ENCODE peak calls at places on chromosome 17, in ten cellular contexts. F is A549, N is IMR-90, E is neural progenitor cell, P is mammary epithelial cell, Z is GM23338, M is fibroblast of lung, A is HepG2, Y is keratinocyte, L is H1. B is an unnamed sample.

GRCh38 chr17:82862191-82862590 is 22.4 kb upstream of the ZNF750 start:
- DNase-seq in M (no peak), E (no peak), N (no peak), Y (no peak), Z (no peak), A (no peak), L (no peak), F (no peak), P (no peak), B (no peak)

GRCh38 chr17:4304417-4305027 is 40.7 kb upstream of the ANKFY1 start:
- DNase-seq in L (no peak), M (no peak), F (peak), P (peak), Z (peak), Y (no peak), E (peak), N (peak), A (peak), B (peak)

GRCh38 chr17:66281671-66282369 is 20.6 kb upstream of the PRKCA start:
- DNase-seq in Z (no peak), P (no peak), M (peak), F (peak), E (no peak), N (no peak), L (no peak), Y (no peak), A (no peak), B (no peak)

GRCh38 chr17:48804936-48805411 is 12.1 kb downstream of the TTLL6 start:
- DNase-seq in L (peak), M (peak), P (peak), A (peak), F (peak), Y (no peak), N (peak), E (peak), Z (peak), B (peak)

GRCh38 chr17:38605852-38606645 is at the start of gene SRCIN1:
- DNase-seq in M (peak), A (peak), P (peak), N (peak), L (no peak), Y (no peak), Z (peak), E (peak), F (peak), B (peak)

GRCh38 chr17:28725166-28725659 is 820 bp downstream of the TLCD1 start:
- DNase-seq in F (peak), M (peak), P (no peak), Y (no peak), N (peak), L (no peak), A (peak), E (no peak), Z (peak), B (peak)

GRCh38 chr17:82859431-82860403 is 19.9 kb upstream of the ZNF750 start:
- DNase-seq in N (peak), P (no peak), E (peak), M (peak), Z (no peak), L (no peak), A (peak), Y (no peak), F (peak), B (peak)

GRCh38 chr17:73748521-73748920 is 104.3 kb upstream of the SDK2 start:
- DNase-seq in M (no peak), N (no peak), P (no peak), Y (no peak), Z (no peak), E (no peak), L (no peak), A (no peak), F (no peak), B (no peak)

GRCh38 chr17:4580291-4580690 is 4.0 kb upstream of the SMTNL2 start:
- DNase-seq in Y (no peak), L (no peak), N (no peak), Z (no peak), P (no peak), A (no peak), E (no peak), F (no peak), M (no peak), B (no peak)

GRCh38 chr17:2111691-2112090 is 56.8 kb downstream of the HIC1 start:
- DNase-seq in Z (no peak), A (no peak), Y (no peak), E (no peak), F (no peak), P (no peak), N (peak), L (no peak), M (peak), B (no peak)

GRCh38 chr17:28193241-28193640 is 125.8 kb upstream of the TMEM97 start:
- DNase-seq in Z (no peak), M (no peak), F (no peak), E (no peak), L (no peak), N (no peak), Y (no peak), P (no peak), A (no peak), B (no peak)

GRCh38 chr17:75059369-75060345 is 12.6 kb downstream of the KCTD2 start:
- DNase-seq in P (no peak), F (peak), L (no peak), E (no peak), N (peak), A (peak), Y (no peak), Z (peak), M (peak), B (peak)

GRCh38 chr17:888998-889401 is 90.6 kb downstream of the NXN start:
- DNase-seq in M (peak), A (no peak), N (no peak), E (no peak), Z (no peak), P (no peak), Y (no peak), F (no peak), L (no peak), B (peak)

GRCh38 chr17:80012751-80013741 is 22.6 kb downstream of the TBC1D16 start:
- DNase-seq in A (no peak), N (no peak), P (no peak), M (no peak), E (peak), Z (no peak), L (no peak), F (no peak), Y (no peak), B (no peak)

GRCh38 chr17:38731526-38732294 is 1.6 kb downstream of the CISD3 start:
- DNase-seq in L (no peak), Y (no peak), N (no peak), P (no peak), M (no peak), E (no peak), F (no peak), Z (no peak), A (no peak), B (no peak)

GRCh38 chr17:48578616-48579560 is 738 bp upstream of the HOXB4 start:
- DNase-seq in F (no peak), Y (no peak), L (no peak), Z (no peak), A (no peak), P (peak), N (peak), M (peak), E (no peak), B (no peak)

GRCh38 chr17:2084129-2084765 is 29.3 kb downstream of the HIC1 start:
- DNase-seq in M (peak), L (no peak), Y (no peak), E (no peak), F (peak), Z (no peak), A (no peak), P (peak), N (peak), B (no peak)

GRCh38 chr17:6555331-6556120 is 829 bp downstream of the PITPNM3 start:
- DNase-seq in Y (peak), Z (peak), L (no peak), A (no peak), N (peak), M (peak), P (peak), E (peak), F (no peak), B (no peak)

GRCh38 chr17:63538693-63539595 is 11.3 kb upstream of the DCAF7 start:
- DNase-seq in N (no peak), A (no peak), F (no peak), E (no peak), M (no peak), Z (no peak), L (no peak), Y (no peak), P (no peak), B (no peak)

GRCh38 chr17:42849451-42850157 is 1.4 kb upstream of the AOC3 start:
- DNase-seq in L (no peak), A (no peak), E (no peak), P (no peak), N (no peak), Z (no peak), F (no peak), Y (no peak), M (no peak), B (no peak)

GRCh38 chr17:12613566-12613965 is 52.1 kb upstream of the MYOCD start:
- DNase-seq in A (no peak), Y (no peak), E (no peak), M (peak), N (peak), Z (peak), L (no peak), F (peak), P (no peak), B (no peak)

GRCh38 chr17:72462396-72462795 is 341.6 kb downstream of the SOX9 start:
- DNase-seq in Z (no peak), E (no peak), M (peak), A (no peak), P (no peak), F (no peak), L (no peak), N (no peak), Y (no peak), B (no peak)

GRCh38 chr17:27490391-27490790 is 34.1 kb downstream of the KSR1 start:
- DNase-seq in N (no peak), Y (no peak), Z (no peak), P (no peak), L (no peak), E (no peak), A (no peak), F (no peak), M (no peak), B (no peak)

GRCh38 chr17:34241062-34241461 is 14.0 kb upstream of the CCL2 start:
- DNase-seq in M (peak), P (no peak), N (peak), A (no peak), L (no peak), Z (no peak), E (no peak), Y (no peak), F (no peak), B (no peak)

GRCh38 chr17:16931318-16932060 is 40.4 kb downstream of the TNFRSF13B start:
- DNase-seq in F (no peak), P (no peak), L (no peak), A (no peak), N (no peak), E (no peak), Z (no peak), M (no peak), Y (no peak), B (no peak)

GRCh38 chr17:66750756-66751543 is 84.0 kb upstream of the CACNG5 start:
- DNase-seq in E (peak), F (no peak), Z (no peak), M (no peak), P (no peak), N (no peak), Y (no peak), A (no peak), L (no peak), B (no peak)

GRCh38 chr17:80504671-80505413 is 28.4 kb upstream of the NPTX1 start:
- DNase-seq in L (no peak), A (no peak), F (peak), E (no peak), M (peak), Y (no peak), N (peak), Z (no peak), P (no peak), B (peak)

GRCh38 chr17:19753049-19753444 is 4.9 kb upstream of the ALDH3A1 start:
- DNase-seq in Z (no peak), M (peak), A (no peak), P (peak), Y (peak), E (no peak), N (peak), L (no peak), F (peak), B (no peak)

GRCh38 chr17:1077536-1078061 is 80.7 kb downstream of the TIMM22 start:
- DNase-seq in P (no peak), Y (no peak), F (no peak), A (no peak), M (no peak), L (no peak), N (no peak), Z (no peak), E (no peak), B (no peak)

GRCh38 chr17:41707803-41708669 is 4.1 kb upstream of the GAST start:
- DNase-seq in P (no peak), A (no peak), Y (no peak), Z (peak), N (no peak), F (no peak), E (no peak), M (no peak), L (no peak), B (no peak)

GRCh38 chr17:50785942-50786570 is 18.7 kb upstream of the ANKRD40CL start:
- DNase-seq in F (no peak), Y (no peak), L (no peak), N (peak), E (no peak), M (peak), A (no peak), P (peak), Z (no peak), B (no peak)

GRCh38 chr17:6473128-6473767 is 29.0 kb downstream of the PIMREG start:
- DNase-seq in P (peak), N (peak), L (no peak), Y (no peak), E (peak), M (peak), F (peak), Z (peak), A (peak), B (peak)

GRCh38 chr17:55758171-55758570 is 7.3 kb downstream of the PCTP start:
- DNase-seq in M (no peak), Y (no peak), F (no peak), P (no peak), A (no peak), E (no peak), Z (no peak), L (no peak), N (no peak), B (no peak)
- H3K4me2 ChIP-seq in M (no peak), Y (no peak), F (no peak), P (no peak), A (no peak), E (no peak), Z (no peak), L (no peak), N (no peak), B (no peak)

GRCh38 chr17:9472541-9472940 is 103.1 kb downstream of the STX8 start:
- DNase-seq in E (no peak), Z (no peak), A (no peak), N (peak), P (no peak), Y (no peak), L (no peak), M (peak), F (no peak), B (no peak)
- H3K4me2 ChIP-seq in E (no peak), Z (no peak), A (no peak), N (no peak), P (no peak), Y (no peak), L (no peak), M (no peak), F (no peak), B (no peak)

DNA sequence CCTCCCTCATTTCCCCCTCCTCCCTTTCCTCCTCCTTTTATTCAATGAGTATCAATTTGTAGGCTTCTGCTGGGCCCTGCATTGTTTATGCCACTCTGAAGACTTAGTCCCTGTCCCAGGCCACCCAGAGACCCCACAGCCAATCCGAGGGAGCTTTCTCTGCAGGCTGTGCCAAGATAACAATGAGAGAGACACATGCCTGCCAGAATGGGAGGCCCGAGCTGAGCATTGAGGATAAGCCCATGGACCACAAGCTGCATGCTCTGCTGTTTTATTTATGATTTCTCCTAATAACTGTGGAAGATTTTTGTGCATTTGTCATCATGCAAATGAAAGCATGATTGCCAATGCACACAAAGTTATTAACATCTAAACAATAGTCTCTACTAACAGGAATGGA is 3.0 kb downstream of the RCVRN start:
- DNase-seq in A (no peak), E (peak), L (no peak), Y (no peak), M (no peak), Z (no peak), N (peak), F (no peak), P (no peak), B (no peak)
- H3K4me2 ChIP-seq in A (no peak), E (no peak), L (no peak), Y (no peak), M (no peak), Z (no peak), N (no peak), F (no peak), P (no peak), B (no peak)

GRCh38 chr17:40177275-40177874 is at the start of gene RAPGEFL1:
- DNase-seq in M (peak), F (no peak), P (peak), E (peak), L (no peak), Z (peak), A (no peak), N (peak), Y (no peak), B (no peak)
- H3K4me2 ChIP-seq in M (peak), F (peak), P (peak), E (peak), L (peak), Z (peak), A (no peak), N (peak), Y (peak), B (peak)

GRCh38 chr17:76967762-76968161 is 99.6 kb downstream of the MGAT5B start:
- DNase-seq in P (no peak), L (no peak), E (no peak), F (no peak), M (no peak), Z (no peak), A (no peak), Y (no peak), N (no peak), B (no peak)
- H3K4me2 ChIP-seq in P (no peak), L (no peak), E (no peak), F (no peak), M (no peak), Z (peak), A (no peak), Y (no peak), N (no peak), B (peak)

GRCh38 chr17:68760141-68760475 is 158.9 kb upstream of the FAM20A start:
- DNase-seq in L (no peak), A (no peak), N (no peak), E (no peak), Z (no peak), Y (no peak), F (no peak), P (no peak), M (no peak), B (no peak)
- H3K4me2 ChIP-seq in L (no peak), A (peak), N (no peak), E (no peak), Z (no peak), Y (no peak), F (peak), P (no peak), M (no peak), B (peak)

GRCh38 chr17:8365143-8365542 is 11.4 kb downstream of the KRABD2 start:
- DNase-seq in L (no peak), Z (no peak), E (no peak), Y (no peak), A (no peak), P (peak), N (peak), M (peak), F (no peak), B (no peak)
- H3K4me2 ChIP-seq in L (no peak), Z (no peak), E (no peak), Y (no peak), A (no peak), P (no peak), N (no peak), M (no peak), F (no peak), B (no peak)

DNA sequence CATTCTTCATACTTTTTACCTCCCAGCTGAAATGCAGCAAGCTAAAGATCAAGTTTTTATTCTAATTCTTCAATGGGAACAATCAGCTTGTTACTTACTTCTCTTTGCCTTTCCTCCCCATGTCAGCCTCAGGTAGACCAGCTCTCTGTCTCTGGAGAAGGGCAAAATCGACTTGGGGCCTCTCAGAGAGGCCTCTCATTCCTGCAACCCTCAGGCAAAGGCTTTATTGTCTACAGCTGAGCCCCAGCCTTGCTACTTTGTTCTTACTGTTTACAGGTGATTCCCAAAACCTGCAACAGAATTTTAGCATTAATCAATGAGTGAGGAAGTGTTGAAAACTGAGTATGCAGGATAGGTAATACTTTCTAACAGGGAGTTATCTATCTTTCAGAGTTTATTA is 148.6 kb downstream of the KIF2B start:
- DNase-seq in A (no peak), Y (no peak), M (no peak), L (no peak), N (no peak), P (no peak), E (no peak), F (no peak), Z (peak), B (no peak)
- H3K4me2 ChIP-seq in A (no peak), Y (no peak), M (no peak), L (no peak), N (no peak), P (no peak), E (no peak), F (no peak), Z (no peak), B (no peak)

GRCh38 chr17:44759916-44760243 is 1.1 kb downstream of the ADAM11 start:
- DNase-seq in L (no peak), E (no peak), Y (no peak), F (no peak), N (no peak), M (no peak), Z (no peak), A (no peak), P (no peak), B (no peak)

GRCh38 chr17:44757918-44758413 is 822 bp upstream of the ADAM11 start:
- DNase-seq in E (no peak), L (no peak), P (no peak), A (no peak), Z (no peak), F (no peak), M (no peak), N (no peak), Y (no peak), B (no peak)

GRCh38 chr17:44758414-44759095 is at the start of gene ADAM11:
- DNase-seq in M (no peak), Y (no peak), A (no peak), L (no peak), N (no peak), F (no peak), P (no peak), E (peak), Z (peak), B (no peak)

GRCh38 chr17:44759096-44759915 is 518 bp downstream of the ADAM11 start:
- DNase-seq in N (no peak), Y (no peak), Z (no peak), E (peak), A (no peak), F (no peak), L (no peak), P (no peak), M (no peak), B (no peak)

GRCh38 chr17:44757045-44757917 is 1.5 kb upstream of the ADAM11 start:
- DNase-seq in E (no peak), A (no peak), P (no peak), N (no peak), L (no peak), M (no peak), Y (no peak), F (no peak), Z (no peak), B (no peak)
- H3K4me2 ChIP-seq in E (no peak), A (no peak), P (no peak), N (no peak), L (no peak), M (no peak), Y (no peak), F (no peak), Z (no peak), B (no peak)